ENCODE peak calls at places on chromosomes 13 and 19, in five cellular contexts. U is activated CD4-positive, alpha-beta T cell treated with anti-CD3 and anti-CD28 coated beads for 4 hours; P is activated T-helper 2 cell treated with anti-CD3 and anti-CD28 coated beads, Interferon-gamma antibody, Interleukin-2, Interleukin-4, amounts not matched to agents 10 μg/mL and 5 μg/mL and 100 μg/mL, durations not matched to agents 14 hours and 24 hours and 36 hours; X is NCI-H510A treated with DMSO at 0.1 percent for 48 hours; I is NCI-H1092 treated with DMSO at 0.1 percent for 48 hours. S is an unnamed sample.

GRCh38 chr19:2591537-2592291 is 110.8 kb downstream of the GNG7 start:
- DNase-seq in P (no peak), I (no peak), X (no peak), U (no peak), S (no peak)

GRCh38 chr13:34025746-34026145 is 207.8 kb downstream of the RFC3 start:
- DNase-seq in P (no peak), I (no peak), X (no peak), U (no peak), S (no peak)

GRCh38 chr19:46861691-46862503 is 1.1 kb downstream of the ARHGAP35 start:
- DNase-seq in X (peak), U (no peak), P (no peak), I (no peak), S (peak)

GRCh38 chr19:34675250-34675649 is 1.7 kb downstream of the SCGB2B2 start:
- DNase-seq in I (no peak), X (no peak), P (no peak), U (no peak), S (no peak)

GRCh38 chr19:7505682-7506384 is 10.1 kb upstream of the ZNF358 start:
- DNase-seq in I (no peak), P (no peak), X (no peak), U (no peak), S (peak)

GRCh38 chr13:109272595-109273325 is 513.6 kb downstream of the IRS2 start:
- DNase-seq in X (no peak), P (no peak), U (no peak), I (no peak), S (no peak)

GRCh38 chr19:58356971-58357797 is 3.9 kb upstream of the A1BG start:
- DNase-seq in U (no peak), I (no peak), P (no peak), X (no peak), S (no peak)

GRCh38 chr19:18417250-18418033 is 1.8 kb upstream of the SSBP4 start:
- DNase-seq in U (peak), X (peak), I (peak), P (peak), S (peak)

GRCh38 chr19:51020988-51021651 is 1.6 kb upstream of the KLK10 start:
- DNase-seq in X (peak), P (no peak), U (no peak), I (peak), S (peak)

GRCh38 chr13:35720690-35721554 is 244.4 kb upstream of the MAB21L1 start:
- DNase-seq in X (peak), P (peak), I (peak), U (no peak), S (peak)

GRCh38 chr19:8323781-8324185 is 2.5 kb downstream of the RPS28 start:
- DNase-seq in X (no peak), I (no peak), U (no peak), P (no peak), S (no peak)

GRCh38 chr13:93953856-93954255 is 525.6 kb downstream of the DCT start:
- DNase-seq in U (no peak), I (no peak), P (no peak), X (no peak), S (no peak)

GRCh38 chr19:50916069-50916468 is 4.9 kb upstream of the KLK4 start:
- DNase-seq in U (no peak), X (no peak), I (no peak), P (no peak), S (no peak)

GRCh38 chr13:109547942-109548860 is 238.2 kb downstream of the IRS2 start:
- DNase-seq in P (no peak), U (no peak), I (no peak), X (no peak), S (no peak)

GRCh38 chr13:111210945-111211469 is 95.9 kb downstream of the ARHGEF7 start:
- DNase-seq in U (no peak), X (peak), P (no peak), I (no peak), S (no peak)

GRCh38 chr13:76600086-76600485 is 286.1 kb downstream of the KCTD12 start:
- DNase-seq in I (no peak), P (no peak), U (no peak), X (no peak), S (no peak)

GRCh38 chr13:63198076-63198475 is 1782.4 kb upstream of the PCDH20 start:
- DNase-seq in I (peak), X (peak), U (no peak), P (no peak), S (no peak)

GRCh38 chr13:111122056-111122455 is 6.9 kb downstream of the ARHGEF7 start:
- DNase-seq in X (peak), P (no peak), U (no peak), I (peak), S (peak)

GRCh38 chr19:45972944-45973525 is 630 bp downstream of the NOVA2 start:
- DNase-seq in I (no peak), P (no peak), U (no peak), X (no peak), S (peak)

GRCh38 chr19:45781282-45782161 is 768 bp downstream of the DMPK start:
- DNase-seq in P (no peak), U (no peak), X (peak), I (peak), S (no peak)

GRCh38 chr13:95154441-95154886 is 146.8 kb downstream of the ABCC4 start:
- DNase-seq in P (no peak), I (no peak), X (peak), U (no peak), S (no peak)

GRCh38 chr13:70817571-70817970 is 709.3 kb upstream of the KLHL1 start:
- DNase-seq in I (no peak), X (no peak), P (no peak), U (no peak), S (no peak)

GRCh38 chr13:28684257-28684656 is 25.3 kb downstream of the POMP start:
- DNase-seq in P (no peak), X (no peak), U (no peak), I (no peak), S (peak)

GRCh38 chr13:51679616-51680015 is 95.4 kb downstream of the WDFY2 start:
- DNase-seq in I (no peak), P (no peak), U (no peak), X (no peak), S (no peak)

GRCh38 chr19:15551183-15552004 is 43.1 kb downstream of the CYP4F22 start:
- DNase-seq in I (no peak), U (peak), P (peak), X (no peak), S (no peak)

GRCh38 chr13:30341815-30342570 is 34.6 kb upstream of the KATNAL1 start:
- DNase-seq in P (no peak), I (peak), U (no peak), X (no peak), S (no peak)

GRCh38 chr13:52010890-52011689 is at the start of gene ATP7B:
- DNase-seq in P (peak), U (peak), I (no peak), X (peak), S (peak)

GRCh38 chr19:14413355-14413754 is 5.8 kb downstream of the DDX39A start:
- DNase-seq in P (no peak), X (no peak), I (no peak), U (no peak), S (no peak)

GRCh38 chr19:56162258-56162657 is 13.6 kb upstream of the GALP start:
- DNase-seq in X (no peak), I (no peak), U (no peak), P (no peak), S (no peak)

GRCh38 chr19:58328999-58329398 is 2.2 kb downstream of the ZSCAN22 start:
- DNase-seq in P (no peak), X (peak), I (no peak), U (no peak), S (peak)

GRCh38 chr19:41993612-41994483 is at the start of gene ATP1A3:
- DNase-seq in I (peak), P (peak), U (peak), X (peak), S (peak)

GRCh38 chr19:4474504-4475136 is 2.5 kb downstream of the HDGFL2 start:
- DNase-seq in U (no peak), X (peak), P (no peak), I (peak), S (peak)

GRCh38 chr13:41244555-41244954 is 18.8 kb downstream of the MTRF1 start:
- DNase-seq in P (no peak), U (no peak), I (no peak), X (no peak), S (no peak)

GRCh38 chr19:45528149-45528743 is 21.0 kb downstream of the VASP start:
- DNase-seq in I (no peak), X (peak), P (no peak), U (no peak), S (peak)

GRCh38 chr19:12047868-12048267 is 4.9 kb downstream of the ZNF878 start:
- DNase-seq in U (no peak), I (no peak), P (no peak), X (no peak), S (no peak)

GRCh38 chr19:19468424-19469050 is 46.8 kb downstream of the TSSK6 start:
- DNase-seq in P (no peak), U (no peak), I (no peak), X (no peak), S (no peak)

GRCh38 chr19:7294571-7295212 is 478 bp upstream of the INSR start:
- DNase-seq in U (no peak), P (no peak), X (peak), I (peak), S (peak)

GRCh38 chr19:58577581-58578429 is 4.7 kb upstream of the MZF1 start:
- DNase-seq in X (no peak), I (no peak), U (no peak), P (peak), S (no peak)

GRCh38 chr19:42440357-42441046 is 2.2 kb downstream of the CXCL17 start:
- DNase-seq in P (peak), I (peak), U (peak), X (peak), S (peak)

GRCh38 chr19:14479309-14479984 is 4.3 kb upstream of the PTGER1 start:
- DNase-seq in I (no peak), U (no peak), X (no peak), P (no peak), S (no peak)

S was measured in neural progenitor cell.